ENCODE peak calls at places on chromosomes 3 and 15, in eight cellular contexts. One of them, this sample, is unnamed. For H3K4me1, the result is how much of the 10 kb centered on the place peaks cover.

GRCh38 chr3:194091141-194091540 is 44.8 kb upstream of the HES1 start:
- DNase-seq in HCT116: no peak
- DNase-seq in Panc1: no peak
- DNase-seq in prostate gland: no peak
- DNase-seq in SK-N-SH: no peak
- DNase-seq in K562: no peak
- DNase-seq in transverse colon: no peak
- DNase-seq in stomach: no peak
- DNase-seq in this sample: peak

GRCh38 chr3:74443102-74443501 is 171.4 kb downstream of the CNTN3 start:
- DNase-seq in HCT116: no peak
- DNase-seq in Panc1: no peak
- DNase-seq in prostate gland: peak
- DNase-seq in SK-N-SH: no peak
- DNase-seq in K562: no peak
- DNase-seq in transverse colon: no peak
- DNase-seq in stomach: no peak
- DNase-seq in this sample: no peak

GRCh38 chr3:53495518-53496501 is 1.4 kb downstream of the CACNA1D start:
- DNase-seq in HCT116: no peak
- DNase-seq in Panc1: no peak
- DNase-seq in prostate gland: no peak
- DNase-seq in SK-N-SH: peak
- DNase-seq in K562: no peak
- DNase-seq in transverse colon: peak
- DNase-seq in stomach: peak
- DNase-seq in this sample: no peak

GRCh38 chr3:193052294-193052693 is 134.6 kb upstream of the MB21D2 start:
- DNase-seq in HCT116: no peak
- DNase-seq in Panc1: no peak
- DNase-seq in prostate gland: no peak
- DNase-seq in SK-N-SH: no peak
- DNase-seq in K562: no peak
- DNase-seq in transverse colon: no peak
- DNase-seq in stomach: no peak
- DNase-seq in this sample: no peak

GRCh38 chr3:183868804-183869203 is 15.9 kb downstream of the PARL start:
- DNase-seq in HCT116: no peak
- DNase-seq in Panc1: no peak
- DNase-seq in prostate gland: no peak
- DNase-seq in SK-N-SH: no peak
- DNase-seq in K562: no peak
- DNase-seq in transverse colon: no peak
- DNase-seq in stomach: no peak
- DNase-seq in this sample: no peak

GRCh38 chr3:15294914-15295313 is 37.5 kb downstream of the SH3BP5 start:
- DNase-seq in HCT116: no peak
- DNase-seq in Panc1: no peak
- DNase-seq in prostate gland: no peak
- DNase-seq in SK-N-SH: no peak
- DNase-seq in K562: no peak
- DNase-seq in transverse colon: no peak
- DNase-seq in stomach: no peak
- DNase-seq in this sample: no peak

GRCh38 chr3:170290194-170290593 is 67.3 kb upstream of the SKIL start:
- DNase-seq in HCT116: no peak
- DNase-seq in Panc1: no peak
- DNase-seq in prostate gland: no peak
- DNase-seq in SK-N-SH: no peak
- DNase-seq in K562: no peak
- DNase-seq in transverse colon: no peak
- DNase-seq in stomach: no peak
- DNase-seq in this sample: no peak

GRCh38 chr3:66178206-66178605 is 42.6 kb upstream of the SLC25A26 start:
- DNase-seq in HCT116: no peak
- DNase-seq in Panc1: no peak
- DNase-seq in prostate gland: no peak
- DNase-seq in SK-N-SH: no peak
- DNase-seq in K562: no peak
- DNase-seq in transverse colon: no peak
- DNase-seq in stomach: no peak
- DNase-seq in this sample: peak

GRCh38 chr15:80778964-80779657 is at the start of gene CEMIP:
- DNase-seq in HCT116: peak
- DNase-seq in Panc1: no peak
- DNase-seq in prostate gland: peak
- DNase-seq in SK-N-SH: peak
- DNase-seq in K562: peak
- DNase-seq in transverse colon: peak
- DNase-seq in stomach: peak
- DNase-seq in this sample: peak

GRCh38 chr15:79494963-79495362 is 62.8 kb downstream of the MINAR1 start:
- DNase-seq in HCT116: no peak
- DNase-seq in Panc1: no peak
- DNase-seq in prostate gland: no peak
- DNase-seq in SK-N-SH: no peak
- DNase-seq in K562: no peak
- DNase-seq in transverse colon: no peak
- DNase-seq in stomach: no peak
- DNase-seq in this sample: no peak

GRCh38 chr15:35209838-35210237 is 124.7 kb upstream of the NANOGP8 start:
- DNase-seq in HCT116: no peak
- DNase-seq in Panc1: no peak
- DNase-seq in prostate gland: no peak
- DNase-seq in SK-N-SH: no peak
- DNase-seq in K562: no peak
- DNase-seq in transverse colon: no peak
- DNase-seq in stomach: no peak
- DNase-seq in this sample: no peak

GRCh38 chr3:51621091-51621892 is 49.8 kb upstream of the TEX264 start:
- DNase-seq in HCT116: no peak
- DNase-seq in Panc1: no peak
- DNase-seq in prostate gland: no peak
- DNase-seq in SK-N-SH: no peak
- DNase-seq in K562: no peak
- DNase-seq in transverse colon: no peak
- DNase-seq in stomach: no peak
- DNase-seq in this sample: no peak

GRCh38 chr15:81182031-81182745 is 14.5 kb upstream of the IL16 start:
- DNase-seq in HCT116: no peak
- DNase-seq in Panc1: no peak
- DNase-seq in prostate gland: no peak
- DNase-seq in SK-N-SH: no peak
- DNase-seq in K562: no peak
- DNase-seq in transverse colon: no peak
- DNase-seq in stomach: no peak
- DNase-seq in this sample: peak

GRCh38 chr3:152720941-152721718 is 113.8 kb upstream of the P2RY1 start:
- DNase-seq in HCT116: no peak
- DNase-seq in Panc1: no peak
- DNase-seq in prostate gland: no peak
- DNase-seq in SK-N-SH: no peak
- DNase-seq in K562: no peak
- DNase-seq in transverse colon: no peak
- DNase-seq in stomach: no peak
- DNase-seq in this sample: no peak

GRCh38 chr15:49314729-49315128 is 108.3 kb upstream of the FGF7 start:
- DNase-seq in HCT116: no peak
- DNase-seq in Panc1: no peak
- DNase-seq in prostate gland: no peak
- DNase-seq in SK-N-SH: no peak
- DNase-seq in K562: no peak
- DNase-seq in transverse colon: no peak
- DNase-seq in stomach: no peak
- DNase-seq in this sample: no peak

GRCh38 chr15:71329509-71330260 is 214.4 kb downstream of the THSD4 start:
- DNase-seq in HCT116: peak
- DNase-seq in Panc1: no peak
- DNase-seq in prostate gland: no peak
- DNase-seq in SK-N-SH: no peak
- DNase-seq in K562: no peak
- DNase-seq in transverse colon: peak
- DNase-seq in stomach: no peak
- DNase-seq in this sample: no peak

GRCh38 chr3:188003188-188004171 is 150.5 kb upstream of the LPP start:
- DNase-seq in HCT116: no peak
- DNase-seq in Panc1: no peak
- DNase-seq in prostate gland: no peak
- DNase-seq in SK-N-SH: no peak
- DNase-seq in K562: no peak
- DNase-seq in transverse colon: peak
- DNase-seq in stomach: peak
- DNase-seq in this sample: no peak

GRCh38 chr3:52297242-52298146 is 9.9 kb downstream of the GLYCTK start:
- DNase-seq in HCT116: no peak
- DNase-seq in Panc1: no peak
- DNase-seq in prostate gland: no peak
- DNase-seq in SK-N-SH: no peak
- DNase-seq in K562: no peak
- DNase-seq in transverse colon: no peak
- DNase-seq in stomach: no peak
- DNase-seq in this sample: no peak

DNA sequence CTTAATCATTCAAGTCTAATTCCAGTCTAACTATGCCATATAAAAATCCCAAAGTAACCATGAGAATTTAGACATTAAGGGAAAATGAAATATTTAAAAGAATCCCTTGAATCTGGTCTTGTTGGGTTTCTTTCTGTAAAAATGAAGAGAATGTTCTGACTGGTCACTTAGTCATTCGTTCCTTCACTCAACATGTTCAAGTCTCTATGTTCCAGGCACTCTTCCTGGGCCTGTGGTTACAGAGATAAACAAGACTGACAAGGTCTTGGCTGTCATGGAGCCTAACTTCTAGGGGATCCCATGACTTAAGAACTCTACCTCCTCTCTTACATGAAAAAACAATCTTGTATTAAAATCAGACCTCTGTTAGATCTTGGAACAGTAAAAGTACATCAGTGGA is 638.6 kb upstream of the TBL1XR1 start:
- DNase-seq in HCT116: no peak
- DNase-seq in Panc1: no peak
- DNase-seq in prostate gland: no peak
- DNase-seq in SK-N-SH: no peak
- DNase-seq in K562: no peak
- DNase-seq in transverse colon: no peak
- DNase-seq in stomach: no peak
- DNase-seq in this sample: no peak
- TF ChIP-seq POLR2AphosphoS5 in HCT116: no peak
- TF ChIP-seq POLR2AphosphoS5 in Panc1: no peak
- TF ChIP-seq POLR2AphosphoS5 in prostate gland: no peak
- TF ChIP-seq POLR2AphosphoS5 in SK-N-SH: peak
- TF ChIP-seq POLR2AphosphoS5 in K562: no peak
- TF ChIP-seq POLR2AphosphoS5 in transverse colon: peak
- TF ChIP-seq POLR2AphosphoS5 in stomach: no peak
- TF ChIP-seq POLR2AphosphoS5 in this sample: no peak

GRCh38 chr3:58048301-58048700 is 40.1 kb downstream of the FLNB start:
- DNase-seq in HCT116: no peak
- DNase-seq in Panc1: no peak
- DNase-seq in prostate gland: no peak
- DNase-seq in SK-N-SH: no peak
- DNase-seq in K562: no peak
- DNase-seq in transverse colon: no peak
- DNase-seq in stomach: no peak
- DNase-seq in this sample: no peak
- H3K4me1 ChIP-seq in HCT116: half or more
- H3K4me1 ChIP-seq in Panc1: half or more
- H3K4me1 ChIP-seq in prostate gland: under half
- H3K4me1 ChIP-seq in SK-N-SH: under half
- H3K4me1 ChIP-seq in K562: under half
- H3K4me1 ChIP-seq in transverse colon: under half
- H3K4me1 ChIP-seq in stomach: half or more
- H3K4me1 ChIP-seq in this sample: half or more

GRCh38 chr3:129315386-129315991 is 36.8 kb downstream of the HMCES start:
- DNase-seq in HCT116: no peak
- DNase-seq in Panc1: no peak
- DNase-seq in prostate gland: peak
- DNase-seq in SK-N-SH: peak
- DNase-seq in K562: peak
- DNase-seq in transverse colon: peak
- DNase-seq in stomach: peak
- DNase-seq in this sample: peak
- TF ChIP-seq POLR2AphosphoS5 in HCT116: no peak
- TF ChIP-seq POLR2AphosphoS5 in Panc1: no peak
- TF ChIP-seq POLR2AphosphoS5 in prostate gland: no peak
- TF ChIP-seq POLR2AphosphoS5 in SK-N-SH: no peak
- TF ChIP-seq POLR2AphosphoS5 in K562: no peak
- TF ChIP-seq POLR2AphosphoS5 in transverse colon: no peak
- TF ChIP-seq POLR2AphosphoS5 in stomach: no peak
- TF ChIP-seq POLR2AphosphoS5 in this sample: no peak

GRCh38 chr15:75067123-75067854 is 43.9 kb downstream of the PPCDC start:
- DNase-seq in HCT116: peak
- DNase-seq in Panc1: peak
- DNase-seq in prostate gland: no peak
- DNase-seq in SK-N-SH: no peak
- DNase-seq in K562: peak
- DNase-seq in transverse colon: no peak
- DNase-seq in stomach: no peak
- DNase-seq in this sample: no peak

GRCh38 chr15:75068748-75069147 is 45.4 kb downstream of the PPCDC start:
- DNase-seq in HCT116: no peak
- DNase-seq in Panc1: no peak
- DNase-seq in prostate gland: no peak
- DNase-seq in SK-N-SH: no peak
- DNase-seq in K562: no peak
- DNase-seq in transverse colon: no peak
- DNase-seq in stomach: no peak
- DNase-seq in this sample: no peak

GRCh38 chr15:75070674-75071073 is 47.3 kb downstream of the PPCDC start:
- DNase-seq in HCT116: no peak
- DNase-seq in Panc1: no peak
- DNase-seq in prostate gland: no peak
- DNase-seq in SK-N-SH: no peak
- DNase-seq in K562: no peak
- DNase-seq in transverse colon: no peak
- DNase-seq in stomach: no peak
- DNase-seq in this sample: no peak

GRCh38 chr15:75065851-75066509 is 42.6 kb downstream of the PPCDC start:
- DNase-seq in HCT116: no peak
- DNase-seq in Panc1: no peak
- DNase-seq in prostate gland: no peak
- DNase-seq in SK-N-SH: no peak
- DNase-seq in K562: peak
- DNase-seq in transverse colon: no peak
- DNase-seq in stomach: no peak
- DNase-seq in this sample: no peak

DNA sequence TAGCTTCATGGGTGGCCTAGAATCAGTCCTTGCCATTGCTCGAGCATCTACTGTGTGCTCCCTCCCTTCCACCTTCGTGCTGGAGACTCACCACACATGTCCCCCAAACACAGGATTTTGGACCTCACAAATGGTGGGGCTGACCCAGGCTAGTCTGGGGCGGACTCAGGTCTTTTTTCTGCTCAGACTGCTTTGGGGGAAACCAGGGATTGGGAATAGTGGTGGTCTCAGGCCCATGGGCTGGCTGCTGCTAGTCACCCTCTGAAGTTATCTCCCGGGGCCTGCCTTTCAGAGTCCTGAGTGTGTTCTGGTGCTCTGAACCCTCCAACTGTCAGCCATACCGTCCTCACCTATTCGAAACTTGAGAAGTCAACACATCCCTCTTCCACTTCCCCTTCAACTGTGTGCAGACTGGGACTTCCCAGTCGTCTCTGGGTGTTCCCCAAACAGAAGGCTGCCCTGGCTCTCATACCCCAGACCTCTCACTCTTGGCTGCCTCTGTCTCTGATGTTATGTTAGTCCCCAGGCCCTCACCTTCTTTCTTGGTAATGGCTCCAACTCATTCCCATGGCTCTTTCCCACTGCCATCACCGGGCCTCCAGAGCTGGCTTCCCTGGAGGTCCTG is 46.0 kb downstream of the PPCDC start:
- DNase-seq in HCT116: no peak
- DNase-seq in Panc1: no peak
- DNase-seq in prostate gland: no peak
- DNase-seq in SK-N-SH: no peak
- DNase-seq in K562: no peak
- DNase-seq in transverse colon: no peak
- DNase-seq in stomach: no peak
- DNase-seq in this sample: no peak
- H3K4me1 ChIP-seq in HCT116: under half
- H3K4me1 ChIP-seq in Panc1: under half
- H3K4me1 ChIP-seq in prostate gland: under half
- H3K4me1 ChIP-seq in SK-N-SH: under half
- H3K4me1 ChIP-seq in K562: under half
- H3K4me1 ChIP-seq in transverse colon: under half
- H3K4me1 ChIP-seq in stomach: under half
- H3K4me1 ChIP-seq in this sample: under half